ENCODE peak calls at places on chromosomes 2 and 18, in four cellular contexts. T is T47D, Z is HTR-8/SVneo, V is mucosa of gallbladder. W is an unnamed sample.

GRCh38 chr2:2751715-2752315 is 420.7 kb upstream of the MYT1L start:
- DNase-seq in V (no peak), T (no peak), Z (no peak), W (no peak)

GRCh38 chr18:32439802-32440201 is 30.9 kb downstream of the GAREM1 start:
- DNase-seq in Z (no peak), V (no peak), T (no peak), W (no peak)

GRCh38 chr2:109437325-109438090 is 176.3 kb downstream of the SEPTIN10 start:
- DNase-seq in V (no peak), T (no peak), Z (no peak), W (no peak)

GRCh38 chr2:16394072-16394985 is 271.3 kb downstream of the CYRIA start:
- DNase-seq in Z (peak), T (no peak), V (no peak), W (no peak)

GRCh38 chr2:223952280-223952968 is 4.8 kb upstream of the MRPL44 start:
- DNase-seq in V (no peak), T (no peak), Z (no peak), W (no peak)

GRCh38 chr2:84880645-84881521 is at the start of gene TRABD2A:
- DNase-seq in Z (no peak), V (no peak), T (no peak), W (no peak)

GRCh38 chr18:57210711-57211411 is 64.0 kb downstream of the BOD1L2 start:
- DNase-seq in T (no peak), Z (no peak), V (no peak), W (no peak)

GRCh38 chr2:157868993-157869392 is 7.1 kb downstream of the ACVR1 start:
- DNase-seq in Z (no peak), V (no peak), T (no peak), W (no peak)

GRCh38 chr18:77876319-77876865 is 626.7 kb downstream of the GALR1 start:
- DNase-seq in V (no peak), T (no peak), Z (no peak), W (no peak)

GRCh38 chr2:239136762-239137161 is 264.1 kb downstream of the HDAC4 start:
- DNase-seq in T (no peak), Z (no peak), V (no peak), W (no peak)

GRCh38 chr2:135607561-135607960 is 76.3 kb downstream of the R3HDM1 start:
- DNase-seq in Z (no peak), V (no peak), T (no peak), W (no peak)

GRCh38 chr2:119827866-119828507 is 68.3 kb downstream of the PTPN4 start:
- DNase-seq in Z (no peak), T (no peak), V (no peak), W (no peak)

GRCh38 chr2:178109813-178110212 is 2.4 kb upstream of the RBM45 start:
- DNase-seq in T (peak), Z (peak), V (no peak), W (peak)

GRCh38 chr2:53958443-53958842 is 12.3 kb downstream of the PSME4 start:
- DNase-seq in Z (no peak), V (no peak), T (no peak), W (no peak)

GRCh38 chr18:23238651-23239349 is 103.5 kb downstream of the CABLES1 start:
- DNase-seq in V (no peak), Z (no peak), T (no peak), W (no peak)

GRCh38 chr2:31397099-31397498 is 17.4 kb downstream of the XDH start:
- DNase-seq in Z (no peak), V (no peak), T (no peak), W (no peak)

GRCh38 chr2:72533767-72534166 is 292.1 kb downstream of the EXOC6B start:
- DNase-seq in T (no peak), V (no peak), Z (peak), W (no peak)

GRCh38 chr18:73151086-73151485 is 283.3 kb upstream of the NETO1 start:
- DNase-seq in T (no peak), V (no peak), Z (no peak), W (no peak)

GRCh38 chr2:130381619-130382018 is 25.8 kb downstream of the PTPN18 start:
- DNase-seq in V (no peak), T (no peak), Z (no peak), W (no peak)

GRCh38 chr2:36800381-36800780 is 103.9 kb downstream of the VIT start:
- DNase-seq in Z (no peak), T (no peak), V (no peak), W (no peak)

GRCh38 chr2:100011272-100011711 is 131.1 kb downstream of the AFF3 start:
- DNase-seq in V (no peak), T (no peak), Z (peak), W (no peak)

GRCh38 chr2:144230452-144231085 is 289.4 kb downstream of the ZEB2 start:
- DNase-seq in V (no peak), Z (no peak), T (no peak), W (no peak)

GRCh38 chr2:130391872-130392670 is 36.2 kb downstream of the PTPN18 start:
- DNase-seq in Z (no peak), V (peak), T (no peak), W (no peak)

GRCh38 chr2:71492112-71492511 is 38.8 kb downstream of the DYSF start:
- DNase-seq in V (no peak), Z (peak), T (no peak), W (no peak)

GRCh38 chr2:3827673-3828575 is 124.5 kb downstream of the DCDC2C start:
- DNase-seq in V (peak), Z (no peak), T (no peak), W (no peak)

GRCh38 chr2:113160962-113161361 is 12.8 kb upstream of the PSD4 start:
- DNase-seq in Z (no peak), V (no peak), T (no peak), W (no peak)

GRCh38 chr2:231387904-231388724 is 7.4 kb upstream of the B3GNT7 start:
- DNase-seq in T (no peak), Z (no peak), V (no peak), W (no peak)

GRCh38 chr2:128169094-128169493 is 78.1 kb downstream of the UGGT1 start:
- DNase-seq in T (no peak), V (no peak), Z (no peak), W (no peak)